ENCODE peak calls at places on chromosomes 16 and 17, in ten cellular contexts. L, Q, B, W, J, F, M, I, H and P are unnamed samples.

GRCh38 chr17:7238418-7239090 is 703 bp downstream of the PHF23 start:
- DNase-seq in L (no peak), Q (peak), B (peak), W (no peak), J (peak), F (no peak), M (no peak), I (no peak), H (no peak), P (no peak)

GRCh38 chr17:76672270-76672851 is 28.8 kb upstream of the ST6GALNAC1 start:
- DNase-seq in L (no peak), Q (no peak), B (no peak), W (peak), J (no peak), F (no peak), M (no peak), I (no peak), H (no peak), P (no peak)

GRCh38 chr16:15643453-15644305 is 725 bp upstream of the MARF1 start:
- DNase-seq in L (no peak), Q (peak), B (peak), W (peak), J (peak), F (no peak), M (no peak), I (peak), H (peak), P (peak)

GRCh38 chr17:39306509-39307212 is 80.9 kb upstream of the STAC2 start:
- DNase-seq in L (no peak), Q (no peak), B (no peak), W (no peak), J (peak), F (no peak), M (no peak), I (peak), H (no peak), P (peak)

GRCh38 chr16:81703177-81704155 is 75.6 kb upstream of the PLCG2 start:
- DNase-seq in L (no peak), Q (peak), B (peak), W (no peak), J (peak), F (peak), M (peak), I (peak), H (no peak), P (peak)

GRCh38 chr17:57819273-57819672 is 30.6 kb downstream of the MRPS23 start:
- DNase-seq in L (no peak), Q (no peak), B (no peak), W (no peak), J (peak), F (no peak), M (no peak), I (no peak), H (no peak), P (no peak)

GRCh38 chr17:1787301-1787902 is 25.5 kb downstream of the SERPINF1 start:
- DNase-seq in L (peak), Q (peak), B (peak), W (peak), J (peak), F (peak), M (peak), I (peak), H (peak), P (peak)

GRCh38 chr16:81637336-81638235 is 141.5 kb upstream of the PLCG2 start:
- DNase-seq in L (no peak), Q (no peak), B (no peak), W (no peak), J (no peak), F (no peak), M (no peak), I (no peak), H (no peak), P (no peak)

GRCh38 chr16:89170346-89171215 is 967 bp upstream of the CDH15 start:
- DNase-seq in L (peak), Q (no peak), B (no peak), W (peak), J (no peak), F (no peak), M (no peak), I (no peak), H (no peak), P (no peak)

GRCh38 chr17:4109424-4109823 is 33.4 kb downstream of the ZZEF1 start:
- DNase-seq in L (no peak), Q (no peak), B (no peak), W (no peak), J (no peak), F (no peak), M (no peak), I (no peak), H (no peak), P (no peak)

GRCh38 chr17:14209215-14209614 is 27.4 kb downstream of the CDRT15 start:
- DNase-seq in L (no peak), Q (no peak), B (no peak), W (no peak), J (no peak), F (no peak), M (no peak), I (no peak), H (no peak), P (no peak)

GRCh38 chr17:14228903-14229302 is 7.8 kb downstream of the CDRT15 start:
- DNase-seq in L (no peak), Q (no peak), B (no peak), W (no peak), J (no peak), F (no peak), M (no peak), I (no peak), H (no peak), P (no peak)

GRCh38 chr17:67503184-67503583 is 126.1 kb downstream of the PITPNC1 start:
- DNase-seq in L (no peak), Q (no peak), B (no peak), W (no peak), J (peak), F (no peak), M (no peak), I (peak), H (no peak), P (peak)

GRCh38 chr17:77322534-77323412 is 182.0 kb downstream of the SEC14L1 start:
- DNase-seq in L (peak), Q (peak), B (peak), W (peak), J (peak), F (peak), M (peak), I (peak), H (peak), P (peak)

GRCh38 chr16:15788846-15789239 is 68.0 kb downstream of the MYH11 start:
- DNase-seq in L (no peak), Q (no peak), B (no peak), W (no peak), J (no peak), F (peak), M (no peak), I (no peak), H (no peak), P (no peak)

GRCh38 chr16:84509032-84509950 is 4.8 kb upstream of the MEAK7 start:
- DNase-seq in L (no peak), Q (no peak), B (no peak), W (no peak), J (no peak), F (peak), M (no peak), I (no peak), H (no peak), P (no peak)

GRCh38 chr16:17273142-17273561 is 197.6 kb downstream of the XYLT1 start:
- DNase-seq in L (no peak), Q (peak), B (no peak), W (no peak), J (peak), F (no peak), M (no peak), I (peak), H (no peak), P (peak)

GRCh38 chr16:4942481-4942880 is 5.5 kb upstream of the PPL start:
- DNase-seq in L (peak), Q (no peak), B (peak), W (no peak), J (no peak), F (no peak), M (no peak), I (no peak), H (no peak), P (no peak)

GRCh38 chr16:14105976-14106375 is 34.9 kb downstream of the MRTFB start:
- DNase-seq in L (no peak), Q (no peak), B (no peak), W (no peak), J (no peak), F (no peak), M (no peak), I (no peak), H (no peak), P (no peak)

GRCh38 chr16:12257926-12258561 is 281.5 kb downstream of the SNX29 start:
- DNase-seq in L (no peak), Q (no peak), B (no peak), W (peak), J (no peak), F (no peak), M (no peak), I (no peak), H (no peak), P (no peak)

GRCh38 chr17:66948061-66948750 is 16.3 kb upstream of the CACNG4 start:
- DNase-seq in L (no peak), Q (no peak), B (no peak), W (no peak), J (no peak), F (no peak), M (no peak), I (no peak), H (no peak), P (no peak)

GRCh38 chr16:68070811-68071546 is 14.2 kb upstream of the NFATC3 start:
- DNase-seq in L (no peak), Q (no peak), B (no peak), W (no peak), J (no peak), F (no peak), M (no peak), I (no peak), H (no peak), P (no peak)
- H3K4me3 ChIP-seq in L (no peak), Q (no peak), B (no peak), W (no peak), J (no peak), F (no peak), M (no peak), I (no peak), H (no peak), P (no peak)

DNA sequence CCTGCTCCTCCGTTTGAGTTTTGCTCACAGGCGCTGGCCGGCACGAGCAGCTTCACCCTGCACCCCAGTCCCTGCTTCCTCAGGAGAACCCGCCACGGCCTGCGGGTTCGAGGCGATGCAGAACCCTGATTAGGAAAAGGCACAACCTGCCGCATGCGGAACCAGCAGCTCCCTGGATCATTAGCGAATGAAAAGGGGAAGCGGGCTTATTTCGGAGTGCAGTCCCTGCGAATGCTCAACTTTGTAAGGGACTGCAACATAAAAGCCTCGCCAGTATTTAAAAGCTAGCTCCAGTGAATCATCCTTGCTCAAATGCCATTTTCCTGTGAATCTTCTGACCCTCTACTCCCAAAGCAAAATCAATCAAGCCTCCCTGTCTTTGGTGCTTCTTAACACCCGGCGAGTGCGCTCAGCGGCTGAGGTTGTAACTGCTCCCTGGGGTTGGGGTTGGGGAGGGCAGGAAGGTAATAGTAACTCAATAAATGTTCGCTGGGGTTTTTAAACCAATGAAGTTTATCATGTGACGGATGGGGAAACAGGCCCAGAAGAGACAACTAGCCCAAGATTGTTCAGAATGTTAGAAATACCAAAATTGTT is 676 bp upstream of the AKAP10 start:
- DNase-seq in L (no peak), Q (no peak), B (no peak), W (no peak), J (peak), F (no peak), M (no peak), I (peak), H (no peak), P (no peak)
- H3K4me3 ChIP-seq in L (peak), Q (peak), B (peak), W (peak), J (peak), F (peak), M (peak), I (peak), H (peak), P (peak)

GRCh38 chr16:65749566-65749965 is 616.9 kb upstream of the CDH5 start:
- DNase-seq in L (no peak), Q (no peak), B (no peak), W (no peak), J (no peak), F (no peak), M (no peak), I (no peak), H (no peak), P (no peak)
- H3K4me3 ChIP-seq in L (no peak), Q (no peak), B (no peak), W (no peak), J (no peak), F (no peak), M (no peak), I (no peak), H (no peak), P (no peak)

GRCh38 chr17:61567045-61567802 is 23.8 kb downstream of the NACA2 start:
- DNase-seq in L (no peak), Q (peak), B (no peak), W (no peak), J (no peak), F (no peak), M (no peak), I (no peak), H (no peak), P (no peak)
- H3K4me3 ChIP-seq in L (no peak), Q (peak), B (no peak), W (no peak), J (no peak), F (no peak), M (no peak), I (no peak), H (no peak), P (no peak)

GRCh38 chr16:67884684-67885083 is at the start of gene NRN1L:
- DNase-seq in L (peak), Q (no peak), B (peak), W (peak), J (peak), F (peak), M (peak), I (peak), H (peak), P (peak)
- H3K4me3 ChIP-seq in L (no peak), Q (no peak), B (no peak), W (no peak), J (no peak), F (no peak), M (peak), I (no peak), H (no peak), P (no peak)

GRCh38 chr16:67540756-67541155 is 12.1 kb downstream of the RIPOR1 start:
- DNase-seq in L (no peak), Q (no peak), B (no peak), W (no peak), J (no peak), F (no peak), M (no peak), I (no peak), H (no peak), P (no peak)
- H3K4me3 ChIP-seq in L (no peak), Q (no peak), B (no peak), W (no peak), J (no peak), F (no peak), M (no peak), I (no peak), H (no peak), P (no peak)

GRCh38 chr17:63697341-63698286 is 2.3 kb downstream of the LIMD2 start:
- DNase-seq in L (peak), Q (peak), B (no peak), W (peak), J (no peak), F (no peak), M (peak), I (peak), H (peak), P (no peak)

GRCh38 chr17:63694974-63695773 is 4.8 kb downstream of the LIMD2 start:
- DNase-seq in L (no peak), Q (no peak), B (no peak), W (no peak), J (no peak), F (no peak), M (no peak), I (no peak), H (no peak), P (no peak)

GRCh38 chr17:63698381-63698885 is 1.5 kb downstream of the LIMD2 start:
- DNase-seq in L (peak), Q (no peak), B (no peak), W (no peak), J (no peak), F (no peak), M (no peak), I (no peak), H (no peak), P (no peak)

GRCh38 chr17:63695889-63696288 is 4.0 kb downstream of the LIMD2 start:
- DNase-seq in L (no peak), Q (no peak), B (no peak), W (no peak), J (no peak), F (no peak), M (no peak), I (no peak), H (no peak), P (no peak)

DNA sequence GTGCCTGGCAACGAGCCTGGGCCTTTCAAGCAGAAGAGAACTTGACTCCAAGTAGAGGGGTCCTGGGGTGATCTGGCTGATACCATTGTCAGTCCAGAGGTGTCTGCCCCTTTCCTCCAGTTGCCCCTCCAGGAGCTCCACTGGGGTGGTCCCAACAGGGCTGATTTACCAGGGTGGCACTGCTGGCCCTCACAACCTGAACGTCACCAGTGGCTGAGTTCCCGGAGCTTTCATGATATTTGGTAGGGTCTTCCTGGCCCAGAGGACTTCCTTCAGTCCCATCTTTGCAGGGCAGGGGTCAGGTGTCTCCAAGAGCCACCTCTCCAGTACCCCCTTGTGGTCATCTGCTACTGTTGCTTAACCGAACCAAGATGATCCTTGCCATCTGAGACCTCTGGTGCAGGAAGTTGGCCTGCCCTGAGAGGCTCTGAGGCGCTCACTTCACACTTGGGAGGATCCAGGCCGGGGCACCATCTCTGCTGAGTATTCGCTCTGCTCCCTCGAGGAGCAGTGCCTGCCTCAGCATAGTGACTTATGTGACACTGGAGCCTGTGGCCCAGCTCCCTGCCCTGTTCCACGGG is 3.5 kb downstream of the LIMD2 start:
- DNase-seq in L (peak), Q (peak), B (no peak), W (peak), J (no peak), F (no peak), M (no peak), I (peak), H (no peak), P (peak)
- H3K4me3 ChIP-seq in L (no peak), Q (no peak), B (no peak), W (no peak), J (no peak), F (no peak), M (no peak), I (no peak), H (peak), P (no peak)

GRCh38 chr17:28760987-28761562 is 17.3 kb downstream of the TRAF4 start:
- DNase-seq in L (peak), Q (no peak), B (no peak), W (peak), J (peak), F (no peak), M (peak), I (peak), H (peak), P (peak)
- H3K4me3 ChIP-seq in L (no peak), Q (no peak), B (no peak), W (no peak), J (no peak), F (no peak), M (no peak), I (no peak), H (no peak), P (no peak)